ENCODE peak calls at places on chromosome 15, in four cellular contexts. N is cardiac muscle cell; A is lower lobe of right lung; W is CD8-positive, alpha-beta T cell. P is an unnamed sample.

GRCh38 chr15:43239732-43240491 is 19.1 kb upstream of the EPB42 start:
- DNase-seq in A (no peak), W (no peak), N (no peak), P (no peak)

GRCh38 chr15:34132881-34133280 is 31.0 kb downstream of the PGBD4 start:
- DNase-seq in A (no peak), N (no peak), W (no peak), P (no peak)

GRCh38 chr15:93929375-93930094 is 301.8 kb upstream of the MCTP2 start:
- DNase-seq in A (no peak), W (no peak), N (no peak), P (no peak)

GRCh38 chr15:88900309-88900981 is 5.1 kb upstream of the HAPLN3 start:
- DNase-seq in W (no peak), A (no peak), N (no peak), P (no peak)

GRCh38 chr15:95715919-95716318 is 614.6 kb upstream of the NR2F2 start:
- DNase-seq in N (peak), A (no peak), W (no peak), P (no peak)

GRCh38 chr15:91385301-91385700 is 285.2 kb downstream of the SV2B start:
- DNase-seq in W (no peak), N (no peak), A (no peak), P (no peak)

GRCh38 chr15:100170280-100170654 is 171.5 kb downstream of the ADAMTS17 start:
- DNase-seq in A (no peak), W (no peak), N (no peak), P (no peak)

GRCh38 chr15:85374831-85375230 is 5.6 kb upstream of the AKAP13 start:
- DNase-seq in N (no peak), W (no peak), A (no peak), P (no peak)

GRCh38 chr15:38300395-38300794 is 47.8 kb downstream of the SPRED1 start:
- DNase-seq in W (no peak), N (no peak), A (no peak), P (no peak)

GRCh38 chr15:77717592-77717991 is 84.9 kb upstream of the LINGO1 start:
- DNase-seq in W (no peak), A (no peak), N (no peak), P (no peak)

GRCh38 chr15:95712785-95713184 is 617.7 kb upstream of the NR2F2 start:
- DNase-seq in W (no peak), A (no peak), N (no peak), P (no peak)

GRCh38 chr15:44066211-44066827 is 128.8 kb downstream of the FRMD5 start:
- DNase-seq in A (no peak), N (peak), W (peak), P (peak)

GRCh38 chr15:72319985-72320671 is at the start of gene CELF6:
- DNase-seq in N (peak), W (peak), A (peak), P (peak)

GRCh38 chr15:57769266-57769665 is 62.8 kb downstream of the POLR2M start:
- DNase-seq in W (no peak), N (no peak), A (no peak), P (no peak)

GRCh38 chr15:38652183-38652794 is 87.7 kb upstream of the RASGRP1 start:
- DNase-seq in A (no peak), N (no peak), W (no peak), P (no peak)

GRCh38 chr15:55389276-55389631 is 18.9 kb downstream of the CCPG1 start:
- DNase-seq in N (no peak), A (no peak), W (no peak), P (no peak)

GRCh38 chr15:82572986-82573385 is 32.7 kb upstream of the RPS17 start:
- DNase-seq in W (no peak), N (no peak), A (no peak), P (no peak)

GRCh38 chr15:31065824-31066223 is 35.7 kb downstream of the TRPM1 start:
- DNase-seq in W (no peak), N (no peak), A (no peak), P (no peak)

GRCh38 chr15:72584006-72584405 is 70.5 kb upstream of the GOLGA6B start:
- DNase-seq in A (no peak), W (no peak), N (no peak), P (no peak)

GRCh38 chr15:55588070-55588817 is at the start of gene PYGO1:
- DNase-seq in A (peak), N (peak), W (no peak), P (no peak)

GRCh38 chr15:25776071-25776740 is 86.9 kb downstream of the ATP10A start:
- DNase-seq in W (no peak), A (no peak), N (no peak), P (no peak)

GRCh38 chr15:31328425-31328998 is 1.9 kb downstream of the KLF13 start:
- DNase-seq in W (peak), N (no peak), A (peak), P (no peak)

GRCh38 chr15:36491912-36492311 is 87.5 kb upstream of the CDIN1 start:
- DNase-seq in N (no peak), A (no peak), W (no peak), P (no peak)

GRCh38 chr15:90911302-90911623 is 8.2 kb downstream of the MAN2A2 start:
- DNase-seq in W (no peak), N (no peak), A (peak), P (no peak)

GRCh38 chr15:42707068-42707467 is 29.9 kb downstream of the CDAN1 start:
- DNase-seq in N (no peak), A (no peak), W (no peak), P (no peak)

GRCh38 chr15:89068325-89068784 is 19.9 kb upstream of the ABHD2 start:
- DNase-seq in N (no peak), W (no peak), A (no peak), P (no peak)

GRCh38 chr15:92097473-92098178 is 244.1 kb downstream of the SLCO3A1 start:
- DNase-seq in N (peak), A (no peak), W (peak), P (peak)

GRCh38 chr15:82263350-82263749 is 732 bp downstream of the SAXO2 start:
- DNase-seq in W (no peak), A (no peak), N (no peak), P (no peak)

GRCh38 chr15:39581501-39582285 is 814 bp downstream of the THBS1 start:
- DNase-seq in W (no peak), A (peak), N (peak), P (no peak)

GRCh38 chr15:74206801-74207281 is 4.3 kb upstream of the STRA6 start:
- DNase-seq in W (no peak), N (no peak), A (no peak), P (no peak)

GRCh38 chr15:26050271-26050670 is 187.1 kb upstream of the ATP10A start:
- DNase-seq in W (no peak), A (no peak), N (no peak), P (no peak)

GRCh38 chr15:42427429-42428223 is 63.3 kb downstream of the ZNF106 start:
- DNase-seq in W (no peak), A (no peak), N (no peak), P (no peak)

GRCh38 chr15:36911322-36911944 is 188.9 kb downstream of the MEIS2 start:
- DNase-seq in N (no peak), W (no peak), A (no peak), P (no peak)

GRCh38 chr15:84598250-84598649 is 2.6 kb upstream of the ZSCAN2 start:
- DNase-seq in N (no peak), W (peak), A (no peak), P (peak)

GRCh38 chr15:74209560-74209958 is 7.0 kb upstream of the STRA6 start:
- DNase-seq in A (no peak), N (no peak), W (no peak), P (no peak)

GRCh38 chr15:56254270-56254669 is 10.6 kb upstream of the RFX7 start:
- DNase-seq in A (no peak), N (no peak), W (no peak), P (no peak)

GRCh38 chr15:90790057-90790456 is 72.9 kb downstream of the BLM start:
- DNase-seq in W (no peak), A (no peak), N (no peak), P (no peak)

GRCh38 chr15:65870889-65871533 is 1.7 kb downstream of the RAB11A start:
- DNase-seq in A (no peak), N (no peak), W (no peak), P (peak)
- H3K4me3 ChIP-seq in A (peak), N (peak), W (peak), P (peak)

GRCh38 chr15:49620658-49621326 is at the start of the genes DTWD1 and FAM227B:
- DNase-seq in W (peak), N (peak), A (peak), P (peak)

GRCh38 chr15:49621327-49622210 is 721 bp downstream of the DTWD1 start:
- DNase-seq in W (no peak), N (no peak), A (no peak), P (no peak)

GRCh38 chr15:49624046-49624445 is 3.2 kb downstream of the DTWD1 start:
- DNase-seq in N (no peak), A (no peak), W (no peak), P (no peak)

GRCh38 chr15:49620174-49620573 is 444 bp downstream of the FAM227B start:
- DNase-seq in N (no peak), W (no peak), A (no peak), P (no peak)

DNA sequence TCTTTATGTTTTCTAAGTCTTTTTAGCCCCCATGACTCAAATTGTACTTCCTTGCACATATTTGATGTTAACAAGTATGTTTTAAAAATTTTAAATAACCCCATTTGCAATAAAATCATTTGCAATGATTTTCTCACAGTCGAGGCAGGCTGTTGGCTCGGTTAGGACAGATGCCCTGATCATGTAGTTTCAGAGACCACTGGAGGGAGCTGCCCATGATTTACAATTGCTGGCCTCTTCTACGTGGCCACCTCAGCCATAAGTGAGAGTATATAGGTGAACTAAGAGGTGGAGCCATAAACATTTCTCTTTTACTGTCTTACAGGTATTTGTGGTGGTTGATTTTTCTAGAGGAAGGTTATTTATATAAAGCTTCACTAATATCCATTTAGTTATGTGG is 1.7 kb downstream of the DTWD1 start:
- DNase-seq in W (no peak), A (no peak), N (no peak), P (no peak)
- H3K4me3 ChIP-seq in W (no peak), A (peak), N (no peak), P (no peak)

GRCh38 chr15:97521894-97522293 is 438.6 kb upstream of the ARRDC4 start:
- DNase-seq in A (no peak), N (peak), W (no peak), P (no peak)
- H3K4me3 ChIP-seq in A (no peak), N (no peak), W (no peak), P (no peak)

DNA sequence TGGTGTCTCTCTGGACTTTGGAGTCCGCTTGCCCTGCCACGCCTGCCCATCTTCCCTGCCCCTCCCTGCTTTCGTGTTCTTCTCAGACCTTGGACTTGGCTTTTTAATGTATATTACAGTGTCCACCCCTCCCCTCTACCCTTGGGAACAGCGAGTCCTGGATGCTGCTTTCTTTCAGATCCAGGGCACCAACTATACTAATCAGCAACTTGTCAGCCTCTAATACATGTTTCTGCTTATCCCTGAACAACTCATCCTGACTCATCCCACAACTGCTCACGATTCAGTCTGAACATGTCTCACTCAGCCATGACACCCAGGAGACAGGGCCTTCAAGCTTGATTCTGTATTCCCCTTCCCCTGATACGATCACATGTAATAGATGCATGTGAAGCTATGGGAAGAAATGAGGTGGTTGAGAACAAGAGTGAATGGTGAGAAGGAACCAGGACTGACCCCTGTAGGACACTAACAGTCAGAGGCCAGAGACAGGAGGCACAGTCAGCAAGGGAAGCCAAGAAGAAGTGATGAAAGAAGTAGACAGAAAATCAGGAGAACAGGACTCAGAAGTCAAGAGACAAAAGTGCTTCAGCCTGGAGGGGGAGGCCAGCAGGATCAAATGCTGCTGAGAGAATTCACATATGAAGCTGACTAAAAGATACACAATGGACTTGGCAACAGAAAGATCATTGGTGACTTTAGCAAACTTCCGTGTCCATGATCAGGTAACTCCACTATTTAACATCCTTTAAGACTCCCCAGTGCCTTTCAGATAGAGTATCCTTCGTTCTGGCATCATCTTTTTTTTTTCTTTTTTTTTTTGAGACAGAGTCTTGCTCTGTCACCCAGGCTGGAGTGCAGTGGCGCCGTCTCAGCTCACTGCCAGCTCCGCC is 35.4 kb downstream of the BCL2L10 start:
- DNase-seq in A (no peak), N (no peak), W (no peak), P (no peak)
- H3K4me3 ChIP-seq in A (no peak), N (no peak), W (no peak), P (no peak)

DNA sequence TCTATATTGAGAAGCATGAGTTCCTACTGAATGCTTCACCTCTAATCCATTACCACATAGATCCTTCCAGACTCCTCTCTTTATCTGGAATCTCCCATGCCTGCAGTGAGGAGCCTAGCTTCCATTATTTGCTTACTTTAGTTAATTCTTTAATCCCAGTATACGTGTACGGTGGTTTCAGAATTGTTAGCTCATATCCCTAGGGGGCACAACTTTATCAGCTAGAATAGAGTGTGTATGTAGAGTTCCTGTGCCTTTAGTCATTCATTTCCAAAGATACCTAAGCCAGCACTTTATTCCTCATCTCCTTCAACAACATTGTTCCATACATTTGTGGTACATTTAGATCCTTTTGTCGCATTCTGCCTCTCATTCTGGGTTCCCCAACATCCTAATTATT is 226.0 kb downstream of the TJP1 start:
- DNase-seq in A (no peak), W (no peak), N (no peak), P (peak)
- H3K4me3 ChIP-seq in A (no peak), W (no peak), N (no peak), P (no peak)

GRCh38 chr15:63669074-63669473 is 71.9 kb downstream of the FBXL22 start:
- DNase-seq in N (no peak), A (no peak), W (no peak), P (no peak)

GRCh38 chr15:63672775-63673174 is 75.6 kb downstream of the FBXL22 start:
- DNase-seq in A (no peak), W (no peak), N (no peak), P (no peak)

GRCh38 chr15:63663906-63664305 is 66.7 kb downstream of the FBXL22 start:
- DNase-seq in W (no peak), A (no peak), N (no peak), P (no peak)

GRCh38 chr15:63672369-63672768 is 75.2 kb downstream of the FBXL22 start:
- DNase-seq in A (no peak), W (no peak), N (no peak), P (no peak)

DNA sequence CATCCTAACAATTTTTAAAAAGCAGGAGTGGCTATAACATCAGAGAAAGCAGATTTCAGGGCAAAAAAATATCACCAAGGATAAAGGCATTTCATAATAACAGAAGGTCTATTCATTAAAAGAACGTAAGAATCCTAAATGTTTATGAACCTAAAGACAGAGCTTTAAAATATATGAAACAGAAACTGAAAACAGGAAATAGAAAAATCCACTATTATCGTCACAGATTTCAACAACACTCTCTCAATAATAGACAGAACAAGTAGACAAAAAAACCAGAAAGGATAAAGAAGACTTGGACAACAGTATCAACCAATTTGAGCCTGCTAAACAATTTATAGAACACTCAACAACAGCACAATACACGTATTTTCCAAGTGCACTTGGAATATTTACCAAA is 71.4 kb downstream of the FBXL22 start:
- DNase-seq in N (no peak), W (no peak), A (no peak), P (no peak)
- H3K4me3 ChIP-seq in N (no peak), W (peak), A (no peak), P (no peak)

DNA sequence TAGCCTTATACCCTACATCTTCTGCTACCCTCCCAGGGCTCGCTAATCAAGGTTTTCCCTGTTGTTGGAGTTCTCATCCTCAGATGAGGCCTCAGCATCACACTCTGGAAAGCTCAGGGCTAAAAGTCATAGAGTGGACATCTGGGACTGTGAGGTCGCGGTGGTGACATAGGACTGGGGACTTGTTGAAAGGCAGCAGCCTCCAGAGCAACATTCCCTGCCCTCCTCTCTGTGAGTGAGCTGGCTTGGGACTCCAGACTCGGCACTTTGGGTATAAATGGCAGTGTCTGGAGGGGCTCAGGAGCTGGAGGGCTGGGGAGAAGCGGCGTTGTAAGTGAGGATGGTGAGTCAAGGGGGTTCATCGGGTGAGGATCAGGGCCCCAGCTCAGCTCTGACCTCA is 2.7 kb downstream of the CA12 start:
- DNase-seq in W (no peak), A (no peak), N (no peak), P (no peak)
- H3K4me3 ChIP-seq in W (no peak), A (no peak), N (no peak), P (no peak)

DNA sequence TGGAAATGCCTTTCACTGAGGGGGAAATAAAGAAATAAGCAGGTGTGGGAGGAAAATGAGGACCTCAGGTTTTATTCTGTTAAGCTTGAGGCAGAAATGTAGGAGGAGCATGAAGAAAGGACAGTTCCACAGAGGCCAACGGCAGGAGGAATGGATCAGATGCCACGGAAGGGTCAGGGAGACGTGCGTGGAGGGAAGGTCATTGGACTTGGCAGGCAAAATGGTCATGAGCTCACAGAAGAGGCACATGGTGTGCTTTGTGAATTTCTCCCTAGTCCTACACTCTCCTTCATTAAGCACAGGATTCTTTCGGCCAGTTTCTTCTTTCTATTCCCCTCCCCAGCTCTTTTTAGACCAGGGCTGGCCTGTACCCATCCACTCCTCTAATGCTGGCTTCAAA is 32.5 kb upstream of the THSD4 start:
- DNase-seq in W (no peak), A (no peak), N (no peak), P (no peak)
- H3K4me3 ChIP-seq in W (no peak), A (no peak), N (no peak), P (no peak)

P was measured in Jurkat, Clone E6-1.